ENCODE peak calls at places on chromosomes 3 and 15, in six cellular contexts. Y is GM12891, J is GM12878, I is K562, O is HepG2, Z is H1. C is an unnamed sample.

GRCh38 chr15:42285042-42285441 is 11.8 kb upstream of the TMEM87A start:
- DNase-seq in I (no peak), Z (no peak), O (no peak), J (no peak), Y (no peak), C (no peak)

GRCh38 chr3:48505146-48505545 is 1.2 kb upstream of the SHISA5 start:
- DNase-seq in I (no peak), Y (no peak), O (no peak), Z (peak), J (no peak), C (no peak)

GRCh38 chr3:127714866-127715265 is 42.1 kb downstream of the ABTB1 start:
- DNase-seq in O (no peak), Y (no peak), I (no peak), Z (no peak), J (no peak), C (no peak)

GRCh38 chr15:89628791-89629715 is 26.2 kb downstream of the KIF7 start:
- DNase-seq in Z (no peak), I (no peak), O (no peak), Y (peak), J (no peak), C (no peak)

GRCh38 chr3:51998774-51999173 is 3.1 kb upstream of the RPL29 start:
- DNase-seq in J (no peak), Y (no peak), I (no peak), O (no peak), Z (no peak), C (no peak)

GRCh38 chr3:170614214-170614966 is 28.5 kb upstream of the SLC7A14 start:
- DNase-seq in Y (no peak), Z (no peak), O (no peak), J (no peak), I (no peak), C (no peak)

GRCh38 chr3:106119691-106120090 is 250.9 kb upstream of the CBLB start:
- DNase-seq in O (no peak), Z (no peak), I (no peak), Y (no peak), J (no peak), C (no peak)

GRCh38 chr3:32469151-32469874 is 33.3 kb downstream of the CMTM6 start:
- DNase-seq in Y (no peak), O (no peak), I (no peak), Z (no peak), J (no peak), C (no peak)

GRCh38 chr15:31259562-31260252 is 66.9 kb upstream of the KLF13 start:
- DNase-seq in Z (no peak), I (no peak), O (no peak), J (no peak), Y (no peak), C (no peak)

GRCh38 chr3:169657351-169658124 is 6.0 kb downstream of the MECOM start:
- DNase-seq in Z (no peak), O (peak), I (no peak), Y (no peak), J (no peak), C (no peak)

GRCh38 chr3:5186089-5186853 is 1.2 kb upstream of the EDEM1 start:
- DNase-seq in O (no peak), J (no peak), I (peak), Z (no peak), Y (no peak), C (no peak)

GRCh38 chr3:5186854-5187151 is 704 bp upstream of the EDEM1 start:
- DNase-seq in Y (no peak), O (peak), J (no peak), I (peak), Z (no peak), C (no peak)

GRCh38 chr3:5187920-5188418 is 462 bp downstream of the EDEM1 start:
- DNase-seq in O (no peak), Y (no peak), Z (peak), I (peak), J (no peak), C (peak)

GRCh38 chr3:5188419-5189405 is 1.2 kb downstream of the EDEM1 start:
- DNase-seq in I (peak), O (peak), J (no peak), Z (peak), Y (no peak), C (no peak)

GRCh38 chr3:5187152-5187919 is at the start of gene EDEM1:
- DNase-seq in Z (peak), O (peak), Y (peak), J (peak), I (peak), C (peak)
- TF ChIP-seq POLR2A in Z (peak), O (peak), Y (peak), J (peak), I (peak), C (peak)

GRCh38 chr3:40891186-40891585 is 308.1 kb upstream of the CTNNB1 start:
- DNase-seq in Y (no peak), J (no peak), O (no peak), I (no peak), Z (no peak), C (no peak)

GRCh38 chr3:40885423-40885822 is 313.9 kb upstream of the CTNNB1 start:
- DNase-seq in I (no peak), Y (no peak), Z (no peak), J (no peak), O (no peak), C (no peak)

DNA sequence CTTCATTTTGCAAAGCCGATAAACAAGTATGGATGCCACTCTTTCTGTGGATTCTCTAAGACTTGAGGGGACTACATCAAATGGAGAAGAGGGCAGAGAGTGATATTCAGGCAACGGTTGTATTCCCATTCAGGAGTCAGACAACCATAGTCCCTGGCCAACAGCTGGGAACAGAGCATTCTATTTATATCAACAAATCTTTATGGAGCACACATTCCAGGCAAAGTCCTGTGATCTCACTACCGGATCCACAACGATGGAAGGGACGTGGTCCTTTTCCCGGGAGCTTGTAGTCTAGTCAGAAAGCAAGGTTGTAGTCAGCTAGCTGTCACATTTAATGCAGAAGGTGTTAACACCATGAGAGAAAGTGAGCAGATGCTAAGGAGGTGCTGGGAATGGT is 312.3 kb upstream of the CTNNB1 start:
- DNase-seq in Y (no peak), Z (no peak), O (no peak), J (no peak), I (no peak), C (no peak)
- TF ChIP-seq POLR2AphosphoS5 in Y (no peak), Z (no peak), O (no peak), J (no peak), I (no peak), C (no peak)

DNA sequence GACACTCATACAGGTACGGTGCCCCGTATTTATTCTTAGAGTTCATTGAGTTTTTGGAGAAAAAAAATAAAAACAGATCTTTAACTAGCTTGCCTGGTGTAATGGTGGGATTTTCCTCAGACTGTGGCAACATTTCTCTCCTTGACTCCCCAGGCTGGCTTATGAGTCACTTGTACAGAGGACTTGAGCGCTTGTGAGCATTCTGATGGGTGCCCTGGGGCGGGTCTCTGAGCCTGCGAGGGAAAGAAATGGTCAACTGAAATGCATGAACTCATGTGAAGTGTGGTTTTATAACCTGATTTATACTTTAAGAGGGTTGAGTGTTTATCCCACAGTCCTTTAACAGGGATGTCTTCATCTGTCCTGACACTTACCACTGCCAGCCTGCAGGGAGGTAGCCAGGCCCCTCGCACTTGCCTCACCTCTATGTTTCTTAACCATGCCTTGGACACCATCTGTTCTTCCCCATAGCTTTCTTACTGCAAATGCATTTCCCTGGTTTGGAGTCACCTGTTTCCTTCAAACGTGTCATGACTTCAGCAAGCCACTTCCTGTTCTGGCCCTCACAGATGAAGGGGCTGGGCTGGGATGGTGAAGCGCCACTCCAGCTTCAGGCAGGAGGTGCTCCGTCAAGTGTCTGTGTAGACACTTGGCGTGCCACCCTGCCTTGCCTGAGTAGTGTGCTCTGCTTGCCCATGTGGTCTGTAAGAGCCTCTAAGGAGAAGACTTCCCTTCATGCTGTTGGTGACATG is 118.7 kb downstream of the PDE8A start:
- DNase-seq in I (no peak), Y (peak), O (no peak), Z (no peak), J (no peak), C (no peak)
- TF ChIP-seq TAF1 in I (no peak), Y (no peak), O (no peak), Z (no peak), J (no peak), C (no peak)

GRCh38 chr3:9978664-9979349 is 7.8 kb downstream of the EMC3 start:
- DNase-seq in O (no peak), Y (no peak), Z (no peak), I (peak), J (no peak), C (no peak)
- TF ChIP-seq POLR2A in O (no peak), Y (no peak), Z (no peak), I (no peak), J (no peak), C (no peak)

GRCh38 chr3:186180151-186180550 is 71.3 kb upstream of the ETV5 start:
- DNase-seq in J (no peak), Y (no peak), I (no peak), O (no peak), Z (no peak), C (no peak)

GRCh38 chr3:186187876-186188275 is 79.0 kb upstream of the ETV5 start:
- DNase-seq in I (no peak), Y (no peak), O (no peak), Z (no peak), J (no peak), C (no peak)

GRCh38 chr3:186181901-186182300 is 73.0 kb upstream of the ETV5 start:
- DNase-seq in J (no peak), Y (no peak), O (no peak), Z (no peak), I (no peak), C (no peak)

GRCh38 chr3:186180891-186181471 is 72.1 kb upstream of the ETV5 start:
- DNase-seq in O (no peak), Z (no peak), J (no peak), Y (no peak), I (no peak), C (no peak)

DNA sequence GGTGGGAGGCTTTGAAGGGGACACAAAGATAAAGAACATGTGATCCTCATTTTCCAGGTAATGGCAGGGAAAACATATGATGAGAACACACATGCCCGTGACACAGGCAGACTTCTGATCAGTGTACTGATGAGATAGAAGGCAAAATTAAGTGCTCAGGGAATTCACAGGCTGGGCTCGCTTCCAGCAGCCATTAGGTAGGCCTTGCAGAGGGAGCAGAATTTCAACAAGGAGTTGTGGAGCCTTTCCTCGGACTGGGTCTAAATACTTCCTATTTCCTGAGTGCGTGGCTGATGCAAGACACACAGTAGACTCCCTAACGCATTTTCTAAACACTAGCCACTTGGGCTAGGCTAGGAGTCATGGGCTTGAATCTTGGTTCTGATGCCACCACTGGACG is 74.0 kb upstream of the ETV5 start:
- DNase-seq in I (no peak), J (no peak), Y (no peak), Z (no peak), O (no peak), C (no peak)
- TF ChIP-seq POLR2AphosphoS5 in I (no peak), J (no peak), Y (no peak), Z (no peak), O (no peak), C (no peak)

GRCh38 chr15:28979208-28979891 is 93.6 kb downstream of the APBA2 start:
- DNase-seq in I (no peak), J (no peak), Y (no peak), Z (no peak), O (no peak), C (no peak)
- TF ChIP-seq TAF1 in I (no peak), J (no peak), Y (no peak), Z (no peak), O (no peak), C (no peak)